ENCODE peak calls at places on chromosome 14, in seven cellular contexts. N is amniotic epithelial cell; U is RCC 7860; E is lung; T is astrocyte of the spinal cord; A is GM04504; Y is stimulated activated CD8-positive, alpha-beta memory T cell treated with anti-CD3 and anti-CD28 coated beads, Interleukin-15, amount 100 ng/mL, for 1 hour. D is an unnamed sample.

GRCh38 chr14:102554835-102555819 is 37.3 kb upstream of the RCOR1 start:
- DNase-seq in N (no peak), U (no peak), E (peak), T (no peak), A (no peak), Y (peak), D (peak)

GRCh38 chr14:104935026-104935650 is 10.5 kb downstream of the PLD4 start:
- DNase-seq in N (no peak), U (no peak), E (no peak), T (no peak), A (no peak), Y (no peak), D (no peak)

GRCh38 chr14:101176535-101177205 is 273.1 kb upstream of the RTL1 start:
- DNase-seq in N (no peak), U (no peak), E (no peak), T (no peak), A (no peak), Y (no peak), D (no peak)

GRCh38 chr14:22545842-22546721 is 42.9 kb downstream of the DAD1 start:
- DNase-seq in N (peak), U (no peak), E (no peak), T (peak), A (peak), Y (no peak), D (peak)

GRCh38 chr14:104518659-104519350 is 60.8 kb upstream of the C14orf180 start:
- DNase-seq in N (no peak), U (no peak), E (no peak), T (no peak), A (no peak), Y (no peak), D (no peak)

GRCh38 chr14:51368721-51369163 is 128.7 kb downstream of the TMX1 start:
- DNase-seq in N (peak), U (no peak), E (no peak), T (peak), A (peak), Y (no peak), D (peak)

GRCh38 chr14:26008290-26008689 is 589.5 kb downstream of the NOVA1 start:
- DNase-seq in N (no peak), U (no peak), E (no peak), T (no peak), A (no peak), Y (no peak), D (peak)

GRCh38 chr14:54566410-54567223 is at the start of gene SAMD4A:
- DNase-seq in N (peak), U (peak), E (peak), T (peak), A (peak), Y (no peak), D (peak)